ENCODE peak calls at places on chromosomes 11 and 22, in seven cellular contexts. C is trophoblast cell, A is IMR-90, I is mesenchymal stem cell, Q is H1, K is neuronal stem cell, X is H9. G is an unnamed sample. For H3K27me3 and H3K4me1, the result is how much of the 10 kb centered on the place peaks cover.

GRCh38 chr22:45503071-45503815 is 560 bp downstream of the FBLN1 start:
- DNase-seq in C (peak), K (peak), X (peak), Q (no peak), I (peak), A (no peak), G (peak)

GRCh38 chr11:4496555-4497248 is 14.3 kb downstream of the OR52K1 start:
- DNase-seq in C (peak), Q (no peak), X (no peak), I (no peak), A (no peak), K (no peak), G (no peak)

GRCh38 chr11:45672593-45672992 is 7.2 kb upstream of the CHST1 start:
- DNase-seq in C (no peak), X (no peak), A (no peak), Q (no peak), I (no peak), K (no peak), G (no peak)

GRCh38 chr11:35235944-35236666 is 97.1 kb downstream of the CD44 start:
- DNase-seq in A (no peak), X (no peak), C (no peak), K (no peak), Q (no peak), I (no peak), G (no peak)

GRCh38 chr11:10002221-10002620 is 291.8 kb downstream of the SBF2 start:
- DNase-seq in K (no peak), Q (no peak), I (no peak), A (no peak), X (no peak), C (peak), G (no peak)

GRCh38 chr11:133570376-133570775 is 38.1 kb upstream of the OPCML start:
- DNase-seq in I (no peak), Q (no peak), A (no peak), C (peak), X (no peak), K (no peak), G (no peak)

GRCh38 chr11:59219836-59220235 is 7.1 kb upstream of the MPEG1 start:
- DNase-seq in I (no peak), X (no peak), K (no peak), Q (no peak), C (no peak), A (no peak), G (no peak)

GRCh38 chr11:22031791-22032190 is 161.1 kb upstream of the ANO5 start:
- DNase-seq in C (no peak), K (no peak), A (no peak), X (no peak), Q (no peak), I (no peak), G (no peak)

GRCh38 chr11:130403301-130403804 is 25.1 kb downstream of the ADAMTS8 start:
- DNase-seq in X (peak), C (peak), K (no peak), A (peak), I (peak), Q (no peak), G (no peak)

GRCh38 chr11:28701760-28702449 is 593.7 kb downstream of the METTL15 start:
- DNase-seq in A (no peak), Q (no peak), X (no peak), K (no peak), C (peak), I (no peak), G (no peak)

GRCh38 chr11:124612045-124612444 is 817 bp downstream of the PANX3 start:
- DNase-seq in C (no peak), X (no peak), A (no peak), I (no peak), Q (no peak), K (no peak), G (no peak)

GRCh38 chr11:130099356-130099755 is 29.7 kb downstream of the APLP2 start:
- DNase-seq in A (no peak), X (no peak), K (no peak), C (no peak), Q (no peak), I (no peak), G (no peak)

GRCh38 chr22:19984201-19984753 is 32.3 kb downstream of the ARVCF start:
- DNase-seq in K (no peak), A (peak), I (peak), X (no peak), Q (no peak), C (peak), G (peak)

GRCh38 chr11:66891849-66892660 is 35.2 kb downstream of the LRFN4 start:
- DNase-seq in C (peak), K (no peak), I (peak), X (peak), A (peak), Q (no peak), G (peak)
- H3K27me3 ChIP-seq in C (under half), K (under half), I (under half), X (under half), A (under half), Q (under half), G (under half)

DNA sequence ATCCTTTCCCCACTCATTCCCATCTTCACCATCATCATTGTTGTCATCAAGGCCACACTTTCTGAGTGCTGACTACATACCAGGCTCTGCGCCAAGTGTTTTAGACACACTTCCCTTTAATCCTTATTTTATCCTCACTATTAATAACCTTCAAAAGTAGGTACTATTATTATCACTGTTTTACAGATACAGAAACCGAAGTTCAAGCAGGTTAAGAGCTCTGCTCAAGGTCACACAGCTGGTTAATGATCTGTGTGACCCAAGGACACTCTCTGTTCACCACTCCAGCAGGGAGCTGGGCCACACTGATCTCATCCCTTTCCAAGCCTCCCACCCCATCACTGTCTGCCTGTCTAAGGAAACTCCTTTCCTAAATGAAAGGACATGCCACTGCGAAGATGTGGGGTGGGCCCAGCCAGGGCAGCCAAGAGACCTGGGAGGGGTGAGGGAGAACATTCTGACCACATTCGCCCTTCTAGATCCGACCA is 17.2 kb upstream of the TSKU start:
- DNase-seq in X (no peak), I (no peak), C (no peak), Q (no peak), K (no peak), A (peak), G (no peak)
- H3K18ac ChIP-seq in X (no peak), I (no peak), C (no peak), Q (no peak), K (no peak), A (no peak), G (peak)

DNA sequence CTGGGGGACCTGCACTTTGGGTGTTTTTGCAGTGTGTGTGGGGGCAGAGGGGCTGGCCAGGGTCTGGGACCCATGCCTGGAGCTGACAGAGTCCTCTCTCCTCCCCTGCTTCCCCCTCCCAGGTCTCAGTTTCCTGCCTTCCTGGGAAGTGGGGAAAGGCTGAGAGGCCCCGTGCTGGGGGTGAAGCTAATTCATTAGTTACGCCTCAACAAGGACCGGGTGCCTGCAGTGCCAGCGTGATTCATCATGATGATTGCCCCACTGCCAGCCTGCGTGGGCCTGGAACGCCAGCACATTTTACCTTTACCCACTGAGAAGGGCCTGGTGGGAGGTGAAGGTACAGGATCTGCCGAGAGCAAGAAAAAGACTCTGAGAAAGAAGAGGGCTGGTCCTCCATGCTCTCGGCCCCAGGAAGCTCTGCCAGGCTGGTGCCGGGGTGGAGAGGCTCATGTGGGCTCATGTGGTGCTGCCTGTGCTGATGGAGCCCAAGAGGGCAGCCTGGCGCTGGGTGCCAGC is 2.9 kb upstream of the LRRC10B start:
- DNase-seq in I (no peak), X (no peak), Q (no peak), K (no peak), A (no peak), C (no peak), G (no peak)
- H3K4me1 ChIP-seq in I (under half), X (under half), Q (under half), K (under half), A (under half), C (under half), G (under half)

GRCh38 chr11:114149689-114150407 is 90.3 kb downstream of the ZBTB16 start:
- DNase-seq in I (peak), K (no peak), Q (no peak), X (no peak), C (peak), A (no peak), G (peak)
- H3K27me3 ChIP-seq in I (under half), K (under half), Q (under half), X (under half), C (under half), A (under half), G (under half)

GRCh38 chr11:87127131-87127530 is 89.4 kb downstream of the TMEM135 start:
- DNase-seq in C (peak), X (no peak), A (no peak), Q (no peak), K (no peak), I (no peak), G (peak)
- H3K18ac ChIP-seq in C (no peak), X (no peak), A (no peak), Q (no peak), K (no peak), I (no peak), G (peak)

DNA sequence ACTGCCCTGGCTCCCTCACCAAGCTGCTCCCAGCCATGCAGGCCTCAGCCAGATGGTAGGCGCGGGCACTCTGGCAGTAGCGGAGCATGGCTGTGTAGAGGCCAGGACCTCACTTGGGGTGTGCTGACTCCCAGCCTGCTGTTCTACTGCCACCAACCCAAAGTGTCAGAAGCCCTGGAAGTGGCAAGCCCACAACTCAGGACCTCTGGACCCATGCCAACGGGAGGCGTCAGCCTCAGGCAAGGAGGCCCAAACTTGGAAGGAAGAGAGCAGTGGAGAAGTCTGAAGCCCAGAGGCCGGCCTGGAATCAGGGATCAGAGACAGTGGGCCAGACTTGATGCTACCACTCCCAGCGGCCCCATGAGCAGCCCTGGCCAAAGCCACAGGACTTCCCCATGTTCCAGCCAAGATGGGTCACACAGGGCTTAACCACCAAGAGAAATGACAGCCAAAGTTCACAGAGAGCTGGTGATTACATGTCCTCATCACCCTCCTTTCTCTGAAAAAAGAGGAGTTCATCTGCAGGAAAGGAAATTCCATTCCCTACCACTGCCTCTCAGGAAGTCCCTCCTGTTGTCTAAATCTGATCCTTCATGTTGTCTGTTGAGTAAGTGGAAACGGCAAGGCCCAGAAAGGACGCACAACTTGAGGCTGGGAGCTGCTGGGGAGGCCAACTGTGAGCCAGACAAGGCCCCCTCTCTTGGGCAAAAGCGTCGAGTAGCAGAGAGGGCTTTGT is 4.4 kb downstream of the ARRB1 start:
- DNase-seq in Q (no peak), C (no peak), A (peak), X (peak), K (no peak), I (peak), G (no peak)
- H3K4me1 ChIP-seq in Q (under half), C (half or more), A (under half), X (under half), K (under half), I (half or more), G (under half)